ENCODE peak calls at places on chromosome 4, in five cellular contexts. W is mammary epithelial cell, M is glutamatergic neuron, V is MM.1S, N is testis. O is an unnamed sample.

GRCh38 chr4:15893967-15894366 is 44.6 kb downstream of the FGFBP1 start:
- DNase-seq in W (peak; percentile 99), V (no peak), M (no peak), N (no peak), O (no peak)

GRCh38 chr4:53014881-53015280 is 152.8 kb downstream of the RASL11B start:
- DNase-seq in M (no peak), N (no peak), V (no peak), W (no peak), O (no peak)

GRCh38 chr4:166143227-166143626 is 270.2 kb downstream of the TLL1 start:
- DNase-seq in M (no peak), W (peak; percentile 83), N (no peak), V (peak; percentile 38), O (no peak)

GRCh38 chr4:109009909-109010308 is 247.1 kb upstream of the ETNPPL start:
- DNase-seq in V (no peak), W (peak; percentile 50), N (no peak), M (peak; percentile 22), O (no peak)

GRCh38 chr4:158315706-158316105 is 105.4 kb downstream of the TMEM144 start:
- DNase-seq in M (no peak), N (no peak), V (no peak), W (no peak), O (no peak)

GRCh38 chr4:109910261-109910660 is 2.4 kb upstream of the EGF start:
- DNase-seq in N (no peak), M (no peak), V (no peak), W (no peak), O (no peak)

GRCh38 chr4:93788712-93789111 is 39.8 kb upstream of the ATOH1 start:
- DNase-seq in W (peak; percentile 12), M (no peak), V (peak; percentile 45), N (no peak), O (peak; percentile 25)

GRCh38 chr4:188934320-188934975 is 795.2 kb downstream of the TRIML1 start:
- DNase-seq in V (no peak), W (peak; percentile 90), N (no peak), M (no peak), O (no peak)

GRCh38 chr4:120850048-120850599 is 72.4 kb downstream of the PRDM5 start:
- DNase-seq in M (no peak), N (no peak), V (no peak), W (no peak), O (no peak)

GRCh38 chr4:7462509-7462971 is 27.8 kb upstream of the PSAPL1 start:
- DNase-seq in N (peak; percentile 70), W (peak; percentile 38), M (peak; percentile 25), V (no peak), O (no peak)

GRCh38 chr4:174600391-174600790 is 78.1 kb upstream of the HPGD start:
- DNase-seq in W (peak; percentile 9), N (no peak), M (no peak), V (no peak), O (no peak)

GRCh38 chr4:3073158-3074077 is 920 bp downstream of the HTT-AS start:
- DNase-seq in M (no peak), V (no peak), N (no peak), W (no peak), O (no peak)

GRCh38 chr4:85402371-85402770 is 72.6 kb upstream of the ARHGAP24 start:
- DNase-seq in V (no peak), M (no peak), W (peak; percentile 39), N (no peak), O (no peak)

GRCh38 chr4:140993350-140993749 is 139.9 kb downstream of the RNF150 start:
- DNase-seq in M (no peak), W (no peak), V (no peak), N (peak; percentile 19), O (no peak)

GRCh38 chr4:171583790-171584189 is 229.4 kb upstream of the GALNTL6 start:
- DNase-seq in V (no peak), N (no peak), W (no peak), M (no peak), O (no peak)

GRCh38 chr4:121072836-121073362 is 564 bp upstream of the NDNF start:
- DNase-seq in V (peak; percentile 82), M (peak; percentile 31), N (peak; percentile 18), W (no peak), O (no peak)

GRCh38 chr4:156596026-156596425 is 375.6 kb downstream of the PDGFC start:
- DNase-seq in W (no peak), M (no peak), V (no peak), N (no peak), O (no peak)

GRCh38 chr4:16449381-16449780 is 223.1 kb upstream of the TAPT1 start:
- DNase-seq in W (no peak), N (no peak), V (no peak), M (no peak), O (no peak)

GRCh38 chr4:83139514-83140156 is 25.1 kb upstream of the PLAC8 start:
- DNase-seq in N (no peak), M (no peak), W (no peak), V (no peak), O (no peak)

GRCh38 chr4:174538123-174538875 is 16.0 kb upstream of the HPGD start:
- DNase-seq in W (peak; percentile 52), N (no peak), M (no peak), V (no peak), O (peak; percentile 24)

GRCh38 chr4:147118523-147118922 is 172.9 kb upstream of the TTC29 start:
- DNase-seq in V (no peak), N (peak; percentile 52), W (no peak), M (no peak), O (peak; percentile 7)

GRCh38 chr4:80610845-80611244 is 275.3 kb downstream of the CFAP299 start:
- DNase-seq in M (no peak), V (no peak), W (peak; percentile 37), N (no peak), O (peak; percentile 9)

GRCh38 chr4:41644288-41644914 is 104.1 kb downstream of the PHOX2B start:
- DNase-seq in W (no peak), N (peak; percentile 84), V (no peak), M (peak; percentile 95), O (no peak)

GRCh38 chr4:15695240-15695699 is 7.6 kb upstream of the BST1 start:
- DNase-seq in V (no peak), W (peak; percentile 98), M (no peak), N (no peak), O (no peak)

GRCh38 chr4:113759696-113760093 is 1.8 kb downstream of the CAMK2D start:
- DNase-seq in W (no peak), M (no peak), V (no peak), N (no peak), O (no peak)

GRCh38 chr4:158949094-158949493 is 153.8 kb upstream of the RAPGEF2 start:
- DNase-seq in V (peak; percentile 66), W (peak; percentile 68), N (no peak), M (no peak), O (no peak)

GRCh38 chr4:8508731-8509130 is 68.2 kb downstream of the TRMT44 start:
- DNase-seq in M (no peak), W (no peak), V (no peak), N (no peak), O (no peak)

GRCh38 chr4:77913353-77913752 is 50.7 kb downstream of the MRPL1 start:
- DNase-seq in N (no peak), W (no peak), V (no peak), M (no peak), O (no peak)

DNA sequence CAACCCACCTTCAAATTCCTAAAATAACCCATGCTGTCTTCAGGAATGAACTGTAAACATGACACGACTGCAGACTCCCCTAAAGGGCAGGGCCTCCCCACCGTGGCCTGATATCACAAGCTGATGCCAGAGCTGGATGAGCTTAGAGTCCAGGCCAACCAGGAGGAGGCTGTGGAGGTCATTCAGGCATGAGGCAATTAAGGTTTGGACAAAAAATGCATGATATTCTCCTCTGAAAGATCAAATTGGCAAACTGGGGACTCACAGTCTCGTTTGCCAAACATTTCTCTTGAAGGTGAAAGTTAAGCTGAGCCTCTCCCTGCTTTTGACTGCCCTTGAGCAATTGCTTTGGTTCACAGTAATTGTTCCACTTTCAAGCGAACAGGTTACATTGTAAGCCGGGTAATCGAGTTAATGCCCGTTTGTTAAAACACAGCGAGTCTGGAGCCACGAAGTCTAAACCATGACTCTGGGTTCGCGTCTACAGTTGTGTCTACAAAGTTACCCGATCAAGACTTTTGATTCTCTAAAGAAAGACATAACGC is 105.6 kb downstream of the ENPP6 start:
- DNase-seq in V (no peak), N (no peak), M (no peak), W (no peak), O (no peak)
- TF ChIP-seq CTCF in V (no peak), N (no peak), M (no peak), W (no peak), O (no peak)

DNA sequence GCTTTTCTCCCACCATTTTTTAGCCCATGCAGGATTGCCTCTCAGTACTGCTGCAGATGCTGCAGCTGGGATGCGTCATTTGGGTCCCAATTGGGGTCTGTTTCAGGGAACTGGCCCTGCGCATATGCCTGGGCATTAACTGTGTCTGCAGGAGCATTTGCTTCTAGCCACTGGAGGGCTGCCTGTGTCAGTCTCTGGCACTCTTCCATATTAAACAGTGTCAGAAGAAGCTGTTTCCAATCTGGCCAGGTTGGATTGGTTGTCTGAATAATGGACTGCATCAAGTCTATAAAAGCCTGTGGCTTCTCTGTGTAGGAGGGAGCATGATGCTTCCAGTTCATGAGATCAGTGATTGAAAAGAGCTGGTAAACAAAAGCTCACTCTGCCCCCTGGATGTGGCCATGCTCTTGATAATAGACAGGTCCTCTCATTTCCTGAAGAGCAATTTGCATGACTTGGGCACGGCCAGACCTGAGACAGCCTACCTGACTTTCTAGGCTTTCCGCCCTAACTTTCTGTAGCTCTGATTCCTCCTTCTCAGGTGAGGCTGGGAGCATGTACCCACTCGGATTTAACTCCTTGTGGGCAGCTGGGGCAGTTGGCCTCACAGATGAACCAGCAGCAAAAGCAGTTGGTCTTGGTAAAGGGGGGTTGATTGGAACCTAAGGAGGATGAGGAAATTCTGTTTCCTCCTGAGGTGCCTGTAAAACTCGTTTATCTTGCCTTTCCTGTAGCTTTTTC is 29.2 kb downstream of the SULT1E1 start:
- DNase-seq in W (peak; percentile 34), N (no peak), V (peak; percentile 76), M (no peak), O (no peak)
- TF ChIP-seq CTCF in W (peak; percentile 3), N (no peak), V (peak; percentile 46), M (no peak), O (no peak)

GRCh38 chr4:153126137-153126536 is 78.1 kb upstream of the TRIM2 start:
- DNase-seq in V (no peak), W (no peak), M (no peak), N (no peak), O (no peak)

GRCh38 chr4:153127773-153128494 is 76.3 kb upstream of the TRIM2 start:
- DNase-seq in W (peak; percentile 65), N (peak; percentile 96), V (peak; percentile 85), M (peak; percentile 88), O (peak; percentile 74)

GRCh38 chr4:153137168-153137567 is 67.1 kb upstream of the TRIM2 start:
- DNase-seq in W (peak; percentile 77), N (no peak), V (no peak), M (no peak), O (no peak)

GRCh38 chr4:153131478-153132069 is 72.7 kb upstream of the TRIM2 start:
- DNase-seq in V (no peak), N (no peak), W (no peak), M (peak; percentile 41), O (no peak)
- TF ChIP-seq CTCF in V (peak; percentile 18), N (no peak), W (no peak), M (peak; percentile 25), O (no peak)

DNA sequence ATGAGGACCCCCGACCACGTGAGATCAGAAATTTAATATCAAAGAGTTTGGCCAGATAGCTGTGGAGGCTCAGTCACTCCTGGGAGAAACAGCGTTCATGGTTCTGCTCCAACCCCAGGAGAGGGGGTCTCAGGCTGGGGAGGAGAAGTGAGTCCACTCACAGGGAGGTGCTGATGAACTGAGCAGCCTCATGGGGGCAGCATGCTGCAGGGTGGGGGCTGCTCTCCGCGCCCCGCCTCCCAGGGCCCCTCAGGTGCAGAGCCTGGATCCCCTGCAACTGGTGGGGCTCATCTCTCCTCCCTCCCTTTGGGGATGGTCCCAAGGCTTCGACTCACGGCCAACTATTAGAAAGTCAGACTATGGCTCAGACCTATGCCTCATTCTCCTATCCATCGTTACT is 26.6 kb upstream of the C4orf50 start:
- DNase-seq in N (no peak), V (no peak), W (no peak), M (no peak), O (no peak)
- TF ChIP-seq CTCF in N (no peak), V (no peak), W (no peak), M (no peak), O (peak; percentile 26)